ENCODE peak calls at places on chromosomes 2 and 18, in eight cellular contexts. Q is heart right ventricle, H is bronchial epithelial cell, I is fibroblast of mammary gland, Y is mammary epithelial cell, B is AG10803, F is endothelial cell of umbilical vein, Z is GM23248. C is an unnamed sample.

GRCh38 chr2:99297990-99298389 is 3.0 kb downstream of the LYG1 start:
- DNase-seq in F (no peak), Q (no peak), I (peak), B (peak), H (peak), Y (peak), Z (peak), C (no peak)

GRCh38 chr18:51009071-51009470 is 20.9 kb upstream of the SMAD4 start:
- DNase-seq in F (no peak), B (no peak), Q (no peak), Z (peak), H (peak), Y (no peak), I (peak), C (no peak)

GRCh38 chr2:224142397-224143312 is 103.6 kb upstream of the SERPINE2 start:
- DNase-seq in I (peak), B (peak), F (peak), H (peak), Y (peak), Z (peak), Q (no peak), C (peak)

GRCh38 chr2:188142636-188143035 is 149.0 kb upstream of the GULP1 start:
- DNase-seq in B (peak), Y (peak), F (peak), Z (peak), I (peak), Q (no peak), H (peak), C (peak)

GRCh38 chr2:102366406-102367112 is 11.0 kb downstream of the IL18R1 start:
- DNase-seq in Y (no peak), H (no peak), I (no peak), B (no peak), Z (no peak), Q (no peak), F (no peak), C (no peak)

GRCh38 chr2:187851955-187852624 is 297.9 kb upstream of the TFPI start:
- DNase-seq in H (no peak), Y (no peak), I (no peak), Q (no peak), F (no peak), Z (no peak), B (no peak), C (no peak)

GRCh38 chr2:135742307-135742838 is 718 bp downstream of the UBXN4 start:
- DNase-seq in B (peak), Q (peak), H (peak), F (peak), Y (peak), Z (peak), I (peak), C (peak)

GRCh38 chr2:138689705-138690104 is 90.5 kb downstream of the NXPH2 start:
- DNase-seq in H (peak), B (no peak), Y (peak), I (no peak), Z (no peak), Q (no peak), F (no peak), C (no peak)

GRCh38 chr2:207286106-207286505 is 120.4 kb upstream of the KLF7 start:
- DNase-seq in Y (no peak), I (no peak), Z (no peak), F (no peak), Q (no peak), H (no peak), B (no peak), C (no peak)

GRCh38 chr18:75130591-75131274 is 78.2 kb downstream of the PTGR3 start:
- DNase-seq in F (no peak), I (peak), Z (no peak), Q (no peak), H (no peak), Y (no peak), B (no peak), C (peak)

GRCh38 chr2:114442545-114442944 is at the start of gene DPP10:
- DNase-seq in I (peak), H (peak), F (no peak), Y (no peak), B (no peak), Q (no peak), Z (peak), C (peak)

GRCh38 chr2:227870710-227871374 is 589 bp upstream of the DAW1 start:
- DNase-seq in Z (peak), I (peak), F (peak), B (peak), Y (no peak), H (peak), Q (no peak), C (peak)

GRCh38 chr18:12031836-12032235 is 50.5 kb downstream of the IMPA2 start:
- DNase-seq in H (no peak), I (peak), Y (no peak), Q (peak), Z (peak), F (no peak), B (peak), C (peak)

GRCh38 chr2:52036036-52036435 is 1004.1 kb upstream of the NRXN1 start:
- DNase-seq in H (no peak), B (peak), Q (no peak), Z (no peak), I (peak), F (no peak), Y (no peak), C (no peak)

GRCh38 chr18:61628085-61628484 is 264.7 kb downstream of the RNF152 start:
- DNase-seq in H (peak), Q (no peak), I (peak), Y (peak), B (peak), Z (peak), F (peak), C (no peak)

GRCh38 chr2:158841839-158842238 is 46.7 kb downstream of the DAPL1 start:
- DNase-seq in H (no peak), Z (peak), B (peak), Q (no peak), I (peak), Y (no peak), F (peak), C (peak)

GRCh38 chr2:54099834-54100595 is 15.4 kb upstream of the ACYP2 start:
- DNase-seq in H (no peak), Z (no peak), Q (no peak), B (no peak), I (no peak), F (no peak), Y (no peak), C (no peak)

GRCh38 chr2:104430892-104431291 is 423.0 kb upstream of the POU3F3 start:
- DNase-seq in H (no peak), Y (no peak), F (no peak), B (no peak), Z (no peak), Q (no peak), I (no peak), C (no peak)

GRCh38 chr2:201046881-201047280 is 24.6 kb downstream of the HYCC2 start:
- DNase-seq in H (no peak), Q (no peak), I (no peak), B (no peak), F (no peak), Y (no peak), Z (no peak), C (no peak)

GRCh38 chr2:161136696-161137324 is 23.4 kb upstream of the TANK start:
- DNase-seq in Z (no peak), Y (peak), F (peak), H (peak), I (peak), B (peak), Q (no peak), C (peak)

GRCh38 chr2:205758051-205758450 is 75.8 kb downstream of the NRP2 start:
- DNase-seq in Q (no peak), I (peak), B (peak), Z (peak), Y (no peak), H (peak), F (peak), C (peak)

GRCh38 chr2:26612522-26613240 is 28.5 kb downstream of the CIB4 start:
- DNase-seq in Y (no peak), H (no peak), Z (no peak), I (no peak), B (no peak), Q (peak), F (no peak), C (no peak)

GRCh38 chr2:120943403-120944034 is 207.9 kb downstream of the GLI2 start:
- DNase-seq in I (no peak), B (no peak), Y (peak), F (no peak), H (peak), Q (no peak), Z (no peak), C (no peak)
- H3K4me3 ChIP-seq in I (no peak), B (no peak), Y (no peak), F (no peak), H (no peak), Q (no peak), Z (no peak), C (no peak)

GRCh38 chr2:28600176-28600575 is 104.3 kb downstream of the PLB1 start:
- DNase-seq in Y (no peak), Z (no peak), Q (no peak), H (no peak), B (no peak), F (no peak), I (no peak), C (no peak)

GRCh38 chr2:28603821-28604220 is 108.0 kb downstream of the PLB1 start:
- DNase-seq in B (no peak), F (no peak), Q (no peak), Z (no peak), I (no peak), H (no peak), Y (no peak), C (no peak)

GRCh38 chr2:28602751-28603639 is 107.1 kb downstream of the PLB1 start:
- DNase-seq in H (peak), Q (no peak), I (no peak), F (peak), Z (no peak), Y (no peak), B (no peak), C (no peak)

GRCh38 chr2:28601612-28602011 is 105.8 kb downstream of the PLB1 start:
- DNase-seq in I (no peak), F (no peak), H (no peak), Q (no peak), Z (no peak), Y (no peak), B (no peak), C (no peak)

GRCh38 chr2:28602136-28602660 is 106.3 kb downstream of the PLB1 start:
- DNase-seq in F (no peak), Q (no peak), B (no peak), Z (no peak), H (no peak), I (no peak), Y (no peak), C (no peak)
- H3K4me3 ChIP-seq in F (no peak), Q (peak), B (no peak), Z (no peak), H (no peak), I (no peak), Y (no peak), C (no peak)

GRCh38 chr2:23449831-23450331 is 64.9 kb downstream of the KLHL29 start:
- DNase-seq in Q (no peak), H (no peak), Y (no peak), F (no peak), Z (peak), B (peak), I (peak), C (no peak)
- H3K4me3 ChIP-seq in Q (no peak), H (no peak), Y (no peak), F (no peak), Z (no peak), B (no peak), I (no peak), C (no peak)

GRCh38 chr2:238847432-238847801 is 468 bp upstream of the TWIST2 start:
- DNase-seq in F (peak), Y (no peak), I (no peak), Q (no peak), H (no peak), Z (no peak), B (no peak), C (no peak)

GRCh38 chr2:238848566-238848940 is 668 bp downstream of the TWIST2 start:
- DNase-seq in Z (no peak), B (no peak), H (no peak), I (no peak), Q (no peak), Y (no peak), F (no peak), C (no peak)

GRCh38 chr2:238847841-238848565 is at the start of gene TWIST2:
- DNase-seq in Q (peak), I (peak), B (peak), H (peak), Z (peak), F (peak), Y (peak), C (peak)

GRCh38 chr2:238850096-238850495 is 2.2 kb downstream of the TWIST2 start:
- DNase-seq in I (peak), H (no peak), Y (no peak), B (peak), Q (no peak), F (no peak), Z (peak), C (no peak)

DNA sequence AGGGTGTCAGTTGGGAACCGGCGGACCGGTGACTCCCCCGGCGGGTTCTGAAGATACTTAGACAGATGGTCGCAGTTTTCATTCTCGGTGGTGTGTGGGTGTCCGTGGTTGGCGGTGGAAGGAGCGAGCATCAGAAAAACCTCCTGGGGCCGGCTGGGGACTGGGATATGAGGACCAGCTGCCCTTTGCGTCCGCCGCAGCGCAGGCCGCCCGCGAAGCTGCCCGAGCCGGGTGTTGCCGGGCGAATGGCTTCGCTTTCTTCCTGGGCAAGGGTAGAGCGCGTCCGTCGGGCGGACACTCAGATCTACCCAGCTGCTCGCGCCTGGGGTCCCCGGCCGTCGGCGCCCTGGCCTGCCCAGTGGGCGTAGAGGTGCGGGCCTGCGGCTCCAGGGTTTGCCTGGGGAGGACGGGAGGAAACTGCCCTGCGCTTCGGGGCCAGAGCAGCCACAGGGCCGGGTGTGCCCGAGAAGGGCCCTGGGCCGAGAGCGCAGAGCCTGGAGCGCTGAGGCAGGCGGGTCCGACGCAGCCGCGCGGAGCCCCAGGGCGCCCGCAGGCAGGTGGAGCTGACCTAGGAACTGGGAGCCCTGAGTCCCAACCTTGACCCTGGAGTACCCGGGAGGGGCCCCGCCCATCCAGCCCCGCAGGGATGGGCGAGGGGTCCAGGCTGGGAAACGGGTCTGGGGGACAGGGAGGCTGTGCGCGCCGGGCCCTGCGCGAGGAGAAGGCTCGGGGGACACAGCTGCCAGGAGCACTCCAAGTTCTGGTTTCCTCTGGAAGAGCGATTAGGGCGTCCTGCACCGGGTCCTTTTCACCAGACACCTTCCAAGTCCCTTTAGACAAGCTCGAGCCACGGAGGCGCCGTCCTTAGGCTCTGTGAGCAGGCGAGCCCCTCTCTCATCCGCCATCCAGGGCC is 1.3 kb downstream of the TWIST2 start:
- DNase-seq in H (no peak), Y (peak), I (peak), B (peak), F (peak), Z (peak), Q (no peak), C (peak)
- H3K4me3 ChIP-seq in H (peak), Y (peak), I (peak), B (peak), F (peak), Z (peak), Q (peak), C (peak)

GRCh38 chr2:219309278-219309677 is at the start of gene PTPRN:
- DNase-seq in Y (no peak), H (no peak), Q (no peak), F (no peak), Z (peak), I (peak), B (peak), C (no peak)
- H3K4me3 ChIP-seq in Y (no peak), H (no peak), Q (no peak), F (no peak), Z (peak), I (peak), B (peak), C (peak)

GRCh38 chr2:165203689-165204559 is at the start of gene SCN3A:
- DNase-seq in Y (peak), H (peak), B (peak), Z (peak), F (peak), Q (peak), I (peak), C (peak)
- H3K4me3 ChIP-seq in Y (no peak), H (no peak), B (no peak), Z (no peak), F (no peak), Q (peak), I (no peak), C (no peak)

GRCh38 chr18:54387631-54388030 is 29.9 kb downstream of the C18orf54 start:
- DNase-seq in I (peak), F (no peak), Q (no peak), H (peak), B (no peak), Y (no peak), Z (no peak), C (no peak)

GRCh38 chr18:54389143-54389505 is 31.4 kb downstream of the C18orf54 start:
- DNase-seq in Q (no peak), Z (no peak), F (no peak), H (peak), I (no peak), B (no peak), Y (no peak), C (no peak)

GRCh38 chr18:54386043-54386442 is 28.3 kb downstream of the C18orf54 start:
- DNase-seq in H (no peak), Y (no peak), I (no peak), F (no peak), Z (no peak), Q (no peak), B (peak), C (no peak)

GRCh38 chr18:54390838-54391237 is 33.1 kb downstream of the C18orf54 start:
- DNase-seq in Z (no peak), Y (no peak), H (no peak), Q (no peak), F (peak), B (no peak), I (no peak), C (no peak)

DNA sequence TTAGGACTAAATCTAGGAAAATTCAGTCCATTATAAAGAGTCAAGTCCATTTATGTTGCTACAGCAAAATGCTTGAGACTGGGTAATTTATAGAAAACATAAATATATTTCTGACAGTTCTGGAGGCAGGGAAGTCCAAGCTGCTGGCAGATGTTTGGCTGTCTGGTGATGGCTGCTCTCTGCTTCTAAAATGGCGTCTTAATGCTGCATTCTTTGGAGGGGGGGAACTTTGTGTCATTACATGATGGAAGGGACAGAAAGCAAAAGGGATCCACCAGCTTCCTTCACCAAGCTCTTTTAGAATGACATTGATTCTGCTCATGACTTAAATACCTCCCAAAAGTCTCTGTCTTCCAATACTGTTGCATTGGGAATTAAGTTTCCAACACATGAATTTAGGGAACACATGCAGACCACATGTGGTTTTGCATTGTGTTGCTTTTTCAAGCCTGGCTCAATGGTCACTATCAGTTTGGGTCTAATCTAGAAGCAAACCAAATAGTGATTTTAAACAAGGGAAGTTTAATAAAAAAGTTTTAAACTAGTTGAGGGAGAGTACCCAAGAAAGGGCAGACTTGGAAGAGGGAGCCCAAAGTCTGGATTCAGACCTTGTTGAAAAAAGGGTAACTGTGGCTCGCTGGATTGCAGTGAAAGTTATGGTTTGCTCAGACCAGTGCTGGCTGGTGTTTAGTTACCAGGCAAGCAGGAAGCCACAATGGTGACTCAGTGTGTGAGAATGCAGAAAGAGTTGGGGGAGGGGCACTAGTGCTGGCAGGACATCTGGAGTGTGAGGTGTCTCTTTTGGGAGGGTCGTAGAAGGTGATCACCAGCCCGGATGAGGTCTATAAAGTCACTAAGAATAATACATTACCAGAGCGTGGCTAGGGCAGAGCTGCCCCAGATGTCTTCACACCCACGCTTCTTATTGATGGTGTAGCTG is 30.8 kb downstream of the C18orf54 start:
- DNase-seq in H (peak), B (peak), Z (peak), Q (no peak), Y (peak), I (peak), F (peak), C (peak)
- H3K4me3 ChIP-seq in H (no peak), B (no peak), Z (peak), Q (no peak), Y (no peak), I (no peak), F (no peak), C (no peak)

GRCh38 chr2:167294775-167295140 is 406.5 kb downstream of the XIRP2 start:
- DNase-seq in Q (no peak), I (no peak), B (no peak), Y (peak), Z (peak), H (peak), F (peak), C (no peak)
- H3K4me3 ChIP-seq in Q (peak), I (peak), B (peak), Y (peak), Z (peak), H (peak), F (peak), C (peak)

DNA sequence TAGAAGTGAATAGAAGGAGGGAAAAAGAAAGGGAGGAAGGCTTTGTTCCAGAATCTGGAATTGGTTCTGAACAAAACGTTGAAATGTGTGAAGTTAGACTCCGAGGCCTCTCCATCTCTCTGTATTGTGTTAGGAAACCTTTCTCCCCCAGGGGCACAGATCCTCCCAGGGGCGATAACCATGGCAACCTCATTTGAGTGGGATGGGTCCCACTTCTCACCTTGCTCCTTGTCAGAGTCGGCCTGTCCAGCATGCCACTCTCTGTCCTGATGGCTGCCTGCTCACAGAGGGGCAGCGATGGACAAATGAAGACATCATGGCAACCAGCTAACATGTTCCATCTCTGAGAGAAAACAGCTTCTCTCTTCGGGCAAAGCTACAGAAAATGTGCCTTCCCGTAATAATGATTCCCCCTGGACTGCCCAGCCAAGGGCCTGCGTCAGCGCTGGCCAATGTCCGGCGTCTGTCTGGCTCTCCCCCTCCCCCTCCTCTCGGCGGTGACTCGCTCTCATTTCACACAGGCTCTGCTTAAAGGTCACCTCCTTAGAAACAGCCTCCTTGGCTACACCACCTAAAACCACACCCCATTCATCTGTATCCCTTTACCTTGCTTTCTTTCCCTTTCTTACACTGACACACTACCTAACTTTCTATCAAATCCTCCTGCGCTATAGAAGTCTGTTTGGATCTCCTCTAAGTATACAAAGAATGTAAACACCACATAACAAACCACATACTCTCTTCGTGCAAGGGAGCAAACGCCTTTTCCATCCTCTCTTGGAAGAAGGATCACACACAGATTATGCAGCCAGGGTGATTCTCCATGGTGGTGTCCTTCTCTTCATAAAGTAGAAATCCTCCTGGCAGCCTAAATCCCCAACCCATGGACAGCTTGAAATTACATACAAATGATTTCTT is 32.1 kb upstream of the TTC39C start:
- DNase-seq in B (peak), Z (peak), F (peak), Y (no peak), H (no peak), Q (peak), I (peak), C (peak)
- H3K4me3 ChIP-seq in B (no peak), Z (no peak), F (no peak), Y (no peak), H (no peak), Q (peak), I (peak), C (no peak)